ENCODE peak calls at places on chromosomes 7 and 10, in four cellular contexts. One of them, this sample, is unnamed.

GRCh38 chr10:33459597-33459996 is 125.1 kb upstream of the NRP1 start:
- DNase-seq in frontal cortex: no peak
- DNase-seq in SK-N-SH: no peak
- DNase-seq in kidney tubule cell: peak
- DNase-seq in this sample: no peak

GRCh38 chr7:98613601-98614425 is 3.3 kb upstream of the NPTX2 start:
- DNase-seq in frontal cortex: no peak
- DNase-seq in SK-N-SH: no peak
- DNase-seq in kidney tubule cell: peak
- DNase-seq in this sample: no peak

GRCh38 chr7:94410471-94411466 is 16.1 kb downstream of the COL1A2 start:
- DNase-seq in frontal cortex: no peak
- DNase-seq in SK-N-SH: peak
- DNase-seq in kidney tubule cell: no peak
- DNase-seq in this sample: no peak

GRCh38 chr10:92785118-92785517 is 63.2 kb upstream of the EXOC6 start:
- DNase-seq in frontal cortex: no peak
- DNase-seq in SK-N-SH: no peak
- DNase-seq in kidney tubule cell: no peak
- DNase-seq in this sample: no peak

GRCh38 chr7:84614821-84615506 is 420.4 kb upstream of the SEMA3A start:
- DNase-seq in frontal cortex: no peak
- DNase-seq in SK-N-SH: no peak
- DNase-seq in kidney tubule cell: peak
- DNase-seq in this sample: no peak

GRCh38 chr7:158560386-158560785 is 27.2 kb downstream of the PTPRN2 start:
- DNase-seq in frontal cortex: no peak
- DNase-seq in SK-N-SH: no peak
- DNase-seq in kidney tubule cell: no peak
- DNase-seq in this sample: no peak

GRCh38 chr10:104706886-104707285 is 65.8 kb downstream of the SORCS3 start:
- DNase-seq in frontal cortex: no peak
- DNase-seq in SK-N-SH: no peak
- DNase-seq in kidney tubule cell: peak
- DNase-seq in this sample: no peak

GRCh38 chr7:46145412-46145811 is 224.3 kb upstream of the IGFBP3 start:
- DNase-seq in frontal cortex: no peak
- DNase-seq in SK-N-SH: no peak
- DNase-seq in kidney tubule cell: peak
- DNase-seq in this sample: no peak

GRCh38 chr10:132721725-132722124 is 64.2 kb downstream of the NKX6-2 start:
- DNase-seq in frontal cortex: no peak
- DNase-seq in SK-N-SH: no peak
- DNase-seq in kidney tubule cell: no peak
- DNase-seq in this sample: no peak

GRCh38 chr7:124698964-124699363 is 66.6 kb downstream of the GPR37 start:
- DNase-seq in frontal cortex: no peak
- DNase-seq in SK-N-SH: no peak
- DNase-seq in kidney tubule cell: no peak
- DNase-seq in this sample: no peak

GRCh38 chr10:132499367-132499685 is 38.3 kb upstream of the INPP5A start:
- DNase-seq in frontal cortex: no peak
- DNase-seq in SK-N-SH: no peak
- DNase-seq in kidney tubule cell: no peak
- DNase-seq in this sample: no peak

GRCh38 chr7:150629347-150629746 is 2.8 kb downstream of the GIMAP6 start:
- DNase-seq in frontal cortex: no peak
- DNase-seq in SK-N-SH: no peak
- DNase-seq in kidney tubule cell: no peak
- DNase-seq in this sample: no peak

This sample was measured in CD14-positive monocyte.